ENCODE peak calls at places on chromosomes 12 and 14, in four cellular contexts. Y is H9, P is psoas muscle, C is HFFc6. V is an unnamed sample.

GRCh38 chr14:91258021-91258618 is 13.6 kb upstream of the GPR68 start:
- DNase-seq in P (peak), Y (no peak), C (no peak), V (no peak)

GRCh38 chr14:103594265-103594664 is 31.5 kb downstream of the COA8 start:
- DNase-seq in C (peak), P (no peak), Y (peak), V (no peak)

GRCh38 chr14:38618514-38618913 is 362.6 kb upstream of the CLEC14A start:
- DNase-seq in P (no peak), Y (no peak), C (no peak), V (no peak)

GRCh38 chr12:121748571-121749265 is 36.2 kb downstream of the TMEM120B start:
- DNase-seq in Y (peak), P (peak), C (peak), V (peak)

GRCh38 chr12:67025543-67026114 is 243.5 kb upstream of the CAND1 start:
- DNase-seq in C (no peak), P (no peak), Y (peak), V (peak)

GRCh38 chr12:25670076-25671055 is 117.3 kb upstream of the LMNTD1 start:
- DNase-seq in C (peak), Y (no peak), P (no peak), V (no peak)

GRCh38 chr12:49645151-49646039 is 22.0 kb downstream of the PRPF40B start:
- DNase-seq in C (no peak), Y (no peak), P (no peak), V (no peak)

GRCh38 chr14:105097797-105098127 is 32.5 kb upstream of the GPR132 start:
- DNase-seq in P (no peak), C (no peak), Y (no peak), V (no peak)

GRCh38 chr12:132292328-132293319 is 36.8 kb downstream of the GALNT9 start:
- DNase-seq in Y (no peak), P (peak), C (no peak), V (no peak)

GRCh38 chr12:108653922-108654321 is 20.2 kb upstream of the SELPLG start:
- DNase-seq in P (no peak), C (no peak), Y (no peak), V (no peak)

GRCh38 chr12:13044002-13044858 is at the start of gene FAM234B:
- DNase-seq in Y (peak), C (peak), P (peak), V (peak)

GRCh38 chr14:67704484-67705089 is 2.9 kb downstream of the RDH12 start:
- DNase-seq in Y (no peak), C (peak), P (no peak), V (no peak)
- TF ChIP-seq CTCF in Y (peak), C (peak), P (peak), V (peak)

GRCh38 chr12:102120886-102121285 is 903 bp downstream of the PARPBP start:
- DNase-seq in C (peak), P (no peak), Y (no peak), V (no peak)

GRCh38 chr12:102118874-102119273 is 1.0 kb downstream of the NUP37 start:
- DNase-seq in P (no peak), C (no peak), Y (no peak), V (no peak)

GRCh38 chr12:102120564-102120873 is 536 bp downstream of the PARPBP start:
- DNase-seq in C (no peak), P (no peak), Y (no peak), V (no peak)

GRCh38 chr12:102116392-102116791 is 3.5 kb downstream of the NUP37 start:
- DNase-seq in C (no peak), Y (no peak), P (no peak), V (no peak)

DNA sequence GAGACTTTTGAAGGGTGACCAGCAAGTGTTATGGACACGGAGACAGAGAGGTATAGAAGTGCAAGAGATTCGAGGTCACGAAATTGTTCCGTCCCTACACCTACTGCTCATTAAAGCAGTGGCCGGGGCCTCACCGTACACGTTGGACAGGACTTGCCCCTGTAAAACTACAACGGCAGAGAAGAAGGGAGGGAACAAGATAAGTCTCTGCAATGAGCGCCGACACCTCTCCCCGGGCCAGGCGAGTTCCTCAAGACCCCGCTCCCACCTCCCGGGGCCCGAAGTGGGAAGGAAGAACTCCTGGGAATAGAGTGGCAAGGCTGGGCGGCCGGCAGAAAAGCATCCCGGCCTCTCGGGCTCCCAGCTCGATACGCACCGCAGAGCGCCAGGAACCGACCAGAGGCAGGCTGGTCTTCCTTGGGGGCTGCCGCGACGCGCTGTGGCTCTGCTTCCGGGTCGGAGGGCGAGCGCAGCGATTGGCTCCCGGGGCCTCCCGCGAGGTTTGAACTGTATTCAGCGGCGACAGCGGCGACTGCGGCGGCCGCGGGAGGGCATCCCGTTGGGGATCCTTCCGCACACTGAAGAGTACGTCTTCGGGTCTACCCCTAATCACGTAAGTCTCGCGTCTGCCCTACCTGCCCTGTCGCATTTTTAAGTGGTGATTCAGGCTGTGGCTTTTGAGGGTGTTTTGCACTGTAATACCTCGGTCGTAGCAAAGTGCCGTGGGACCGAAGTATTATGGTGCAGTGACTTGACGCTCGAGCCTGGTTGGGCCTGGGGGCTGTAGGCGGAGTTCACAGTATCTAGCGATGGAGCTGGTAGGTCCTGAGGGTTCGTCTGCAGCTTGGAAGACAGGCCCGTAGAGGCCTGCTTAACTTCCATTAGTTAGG is at the start of the genes NUP37 and PARPBP:
- DNase-seq in P (peak), C (peak), Y (peak), V (peak)
- TF ChIP-seq CTCF in P (peak), C (peak), Y (no peak), V (peak)

GRCh38 chr14:70662816-70663215 is 21.1 kb downstream of the TTC9 start:
- DNase-seq in Y (no peak), C (no peak), P (no peak), V (no peak)

GRCh38 chr14:70658899-70659298 is 17.2 kb downstream of the TTC9 start:
- DNase-seq in Y (no peak), P (no peak), C (no peak), V (no peak)

GRCh38 chr14:70663707-70664179 is 22.0 kb downstream of the TTC9 start:
- DNase-seq in P (peak), C (peak), Y (no peak), V (no peak)

GRCh38 chr14:70662080-70662479 is 20.4 kb downstream of the TTC9 start:
- DNase-seq in C (no peak), P (no peak), Y (no peak), V (no peak)

GRCh38 chr14:70660967-70661871 is 19.5 kb downstream of the TTC9 start:
- DNase-seq in P (no peak), Y (no peak), C (no peak), V (no peak)
- TF ChIP-seq CTCF in P (no peak), Y (no peak), C (no peak), V (no peak)

GRCh38 chr12:55797068-55797467 is 20.5 kb downstream of the SARNP start:
- DNase-seq in C (peak), Y (no peak), P (no peak), V (no peak)
- TF ChIP-seq CTCF in C (peak), Y (peak), P (peak), V (peak)